ENCODE peak calls at places on chromosomes 3 and 15, in eight cellular contexts. One of them, this sample, is unnamed.

GRCh38 chr3:35184775-35185174 is 454.6 kb upstream of the ARPP21 start:
- DNase-seq in suprapubic skin: no peak
- DNase-seq in SHP77: no peak
- DNase-seq in NCI-H1105: no peak
- DNase-seq in psoas muscle: no peak
- DNase-seq in AG09309: no peak
- DNase-seq in Right ventricle myocardium superior: no peak
- DNase-seq in D341Med: no peak
- DNase-seq in this sample: no peak

GRCh38 chr15:27851811-27852210 is 247.3 kb downstream of the OCA2 start:
- DNase-seq in D341Med: no peak
- DNase-seq in SHP77: no peak
- DNase-seq in psoas muscle: no peak
- DNase-seq in NCI-H1105: no peak
- DNase-seq in Right ventricle myocardium superior: no peak
- DNase-seq in suprapubic skin: peak; percentile 69
- DNase-seq in AG09309: no peak
- DNase-seq in this sample: no peak

GRCh38 chr3:85576801-85577200 is 618.0 kb downstream of the CADM2 start:
- DNase-seq in suprapubic skin: no peak
- DNase-seq in D341Med: no peak
- DNase-seq in Right ventricle myocardium superior: no peak
- DNase-seq in AG09309: no peak
- DNase-seq in NCI-H1105: no peak
- DNase-seq in psoas muscle: no peak
- DNase-seq in SHP77: no peak
- DNase-seq in this sample: no peak

GRCh38 chr3:49607105-49607591 is 52.9 kb downstream of the BSN start:
- DNase-seq in suprapubic skin: no peak
- DNase-seq in AG09309: no peak
- DNase-seq in NCI-H1105: no peak
- DNase-seq in SHP77: no peak
- DNase-seq in psoas muscle: no peak
- DNase-seq in D341Med: peak; percentile 17
- DNase-seq in Right ventricle myocardium superior: no peak
- DNase-seq in this sample: no peak

GRCh38 chr3:32146669-32147315 is 40.4 kb downstream of the GPD1L start:
- DNase-seq in Right ventricle myocardium superior: no peak
- DNase-seq in NCI-H1105: no peak
- DNase-seq in AG09309: no peak
- DNase-seq in D341Med: no peak
- DNase-seq in SHP77: no peak
- DNase-seq in suprapubic skin: no peak
- DNase-seq in psoas muscle: no peak
- DNase-seq in this sample: no peak

GRCh38 chr15:68017221-68017620 is 36.9 kb upstream of the PIAS1 start:
- DNase-seq in suprapubic skin: no peak
- DNase-seq in SHP77: no peak
- DNase-seq in AG09309: no peak
- DNase-seq in D341Med: no peak
- DNase-seq in psoas muscle: no peak
- DNase-seq in Right ventricle myocardium superior: no peak
- DNase-seq in NCI-H1105: no peak
- DNase-seq in this sample: no peak

GRCh38 chr3:59320080-59320479 is 270.3 kb upstream of the CFAP20DC start:
- DNase-seq in Right ventricle myocardium superior: no peak
- DNase-seq in SHP77: peak; percentile 26
- DNase-seq in AG09309: no peak
- DNase-seq in suprapubic skin: no peak
- DNase-seq in D341Med: no peak
- DNase-seq in NCI-H1105: no peak
- DNase-seq in psoas muscle: no peak
- DNase-seq in this sample: no peak

GRCh38 chr3:46479696-46480095 is 15.0 kb upstream of the LTF start:
- DNase-seq in D341Med: no peak
- DNase-seq in NCI-H1105: no peak
- DNase-seq in Right ventricle myocardium superior: no peak
- DNase-seq in AG09309: no peak
- DNase-seq in suprapubic skin: peak; percentile 4
- DNase-seq in SHP77: no peak
- DNase-seq in psoas muscle: no peak
- DNase-seq in this sample: no peak

GRCh38 chr3:129481783-129482332 is 41.8 kb downstream of the IFT122 start:
- DNase-seq in AG09309: no peak
- DNase-seq in SHP77: no peak
- DNase-seq in Right ventricle myocardium superior: peak; percentile 77
- DNase-seq in psoas muscle: peak; percentile 76
- DNase-seq in NCI-H1105: no peak
- DNase-seq in suprapubic skin: peak; percentile 86
- DNase-seq in D341Med: no peak
- DNase-seq in this sample: peak; percentile 13

GRCh38 chr15:29424118-29424517 is 154.5 kb upstream of the NSMCE3 start:
- DNase-seq in SHP77: no peak
- DNase-seq in Right ventricle myocardium superior: no peak
- DNase-seq in AG09309: no peak
- DNase-seq in D341Med: no peak
- DNase-seq in psoas muscle: no peak
- DNase-seq in suprapubic skin: no peak
- DNase-seq in NCI-H1105: no peak
- DNase-seq in this sample: no peak

GRCh38 chr3:39166932-39167532 is 13.6 kb upstream of the CSRNP1 start:
- DNase-seq in AG09309: peak; percentile 97
- DNase-seq in psoas muscle: no peak
- DNase-seq in D341Med: no peak
- DNase-seq in suprapubic skin: peak; percentile 80
- DNase-seq in SHP77: no peak
- DNase-seq in NCI-H1105: no peak
- DNase-seq in Right ventricle myocardium superior: no peak
- DNase-seq in this sample: no peak

GRCh38 chr3:7447197-7447769 is 586.4 kb downstream of the GRM7 start:
- DNase-seq in suprapubic skin: no peak
- DNase-seq in D341Med: no peak
- DNase-seq in psoas muscle: no peak
- DNase-seq in Right ventricle myocardium superior: no peak
- DNase-seq in SHP77: no peak
- DNase-seq in AG09309: no peak
- DNase-seq in NCI-H1105: no peak
- DNase-seq in this sample: no peak

GRCh38 chr3:10772230-10773161 is 43.5 kb upstream of the SLC6A11 start:
- DNase-seq in suprapubic skin: no peak
- DNase-seq in psoas muscle: no peak
- DNase-seq in NCI-H1105: no peak
- DNase-seq in Right ventricle myocardium superior: no peak
- DNase-seq in AG09309: no peak
- DNase-seq in SHP77: peak; percentile 17
- DNase-seq in D341Med: peak; percentile 62
- DNase-seq in this sample: no peak

GRCh38 chr3:184050217-184050847 is 2.5 kb upstream of the HTR3C start:
- DNase-seq in suprapubic skin: no peak
- DNase-seq in SHP77: no peak
- DNase-seq in NCI-H1105: peak; percentile 13
- DNase-seq in psoas muscle: no peak
- DNase-seq in Right ventricle myocardium superior: no peak
- DNase-seq in AG09309: no peak
- DNase-seq in D341Med: no peak
- DNase-seq in this sample: no peak

GRCh38 chr15:23422946-23423708 is 23.9 kb downstream of the GOLGA6L2 start:
- DNase-seq in D341Med: no peak
- DNase-seq in suprapubic skin: peak; percentile 50
- DNase-seq in AG09309: no peak
- DNase-seq in SHP77: no peak
- DNase-seq in Right ventricle myocardium superior: no peak
- DNase-seq in NCI-H1105: no peak
- DNase-seq in psoas muscle: peak; percentile 6
- DNase-seq in this sample: no peak

GRCh38 chr3:156553705-156554356 is 1.1 kb downstream of the SSR3 start:
- DNase-seq in SHP77: no peak
- DNase-seq in AG09309: peak; percentile 34
- DNase-seq in D341Med: no peak
- DNase-seq in psoas muscle: no peak
- DNase-seq in suprapubic skin: no peak
- DNase-seq in NCI-H1105: peak; percentile 13
- DNase-seq in Right ventricle myocardium superior: no peak
- DNase-seq in this sample: no peak

GRCh38 chr15:72964135-72964534 is 88.1 kb upstream of the NEO1 start:
- DNase-seq in suprapubic skin: no peak
- DNase-seq in NCI-H1105: no peak
- DNase-seq in psoas muscle: no peak
- DNase-seq in D341Med: no peak
- DNase-seq in SHP77: no peak
- DNase-seq in AG09309: no peak
- DNase-seq in Right ventricle myocardium superior: no peak
- DNase-seq in this sample: no peak

GRCh38 chr15:70726753-70727152 is 36.6 kb downstream of the UACA start:
- DNase-seq in Right ventricle myocardium superior: no peak
- DNase-seq in suprapubic skin: no peak
- DNase-seq in NCI-H1105: no peak
- DNase-seq in SHP77: no peak
- DNase-seq in psoas muscle: no peak
- DNase-seq in D341Med: no peak
- DNase-seq in AG09309: no peak
- DNase-seq in this sample: no peak

GRCh38 chr15:85639752-85640381 is 154.9 kb downstream of the KLHL25 start:
- DNase-seq in SHP77: no peak
- DNase-seq in suprapubic skin: no peak
- DNase-seq in Right ventricle myocardium superior: no peak
- DNase-seq in AG09309: no peak
- DNase-seq in psoas muscle: no peak
- DNase-seq in NCI-H1105: no peak
- DNase-seq in D341Med: no peak
- DNase-seq in this sample: no peak

GRCh38 chr3:150177673-150178378 is 207.1 kb upstream of the PFN2 start:
- DNase-seq in NCI-H1105: no peak
- DNase-seq in AG09309: no peak
- DNase-seq in Right ventricle myocardium superior: no peak
- DNase-seq in SHP77: no peak
- DNase-seq in D341Med: no peak
- DNase-seq in psoas muscle: no peak
- DNase-seq in suprapubic skin: no peak
- DNase-seq in this sample: no peak

GRCh38 chr3:43758826-43759225 is 68.1 kb downstream of the ABHD5 start:
- DNase-seq in D341Med: no peak
- DNase-seq in SHP77: no peak
- DNase-seq in NCI-H1105: no peak
- DNase-seq in AG09309: no peak
- DNase-seq in psoas muscle: no peak
- DNase-seq in Right ventricle myocardium superior: no peak
- DNase-seq in suprapubic skin: no peak
- DNase-seq in this sample: no peak

GRCh38 chr15:74226761-74227540 is 9.2 kb upstream of the CCDC33 start:
- DNase-seq in NCI-H1105: no peak
- DNase-seq in Right ventricle myocardium superior: no peak
- DNase-seq in AG09309: no peak
- DNase-seq in D341Med: no peak
- DNase-seq in psoas muscle: no peak
- DNase-seq in SHP77: no peak
- DNase-seq in suprapubic skin: no peak
- DNase-seq in this sample: no peak

GRCh38 chr15:36784717-36785116 is 205.3 kb downstream of the CDIN1 start:
- DNase-seq in NCI-H1105: no peak
- DNase-seq in AG09309: no peak
- DNase-seq in SHP77: no peak
- DNase-seq in psoas muscle: no peak
- DNase-seq in Right ventricle myocardium superior: no peak
- DNase-seq in suprapubic skin: no peak
- DNase-seq in D341Med: no peak
- DNase-seq in this sample: no peak

GRCh38 chr3:107942244-107942643 is 148.6 kb downstream of the CD47 start:
- DNase-seq in SHP77: no peak
- DNase-seq in Right ventricle myocardium superior: no peak
- DNase-seq in NCI-H1105: no peak
- DNase-seq in suprapubic skin: no peak
- DNase-seq in psoas muscle: no peak
- DNase-seq in AG09309: no peak
- DNase-seq in D341Med: no peak
- DNase-seq in this sample: no peak

GRCh38 chr3:51710631-51711351 is 3.9 kb downstream of the GRM2 start:
- DNase-seq in AG09309: no peak
- DNase-seq in D341Med: peak; percentile 86
- DNase-seq in SHP77: peak; percentile 5
- DNase-seq in psoas muscle: peak; percentile 15
- DNase-seq in NCI-H1105: no peak
- DNase-seq in suprapubic skin: peak; percentile 62
- DNase-seq in Right ventricle myocardium superior: peak; percentile 17
- DNase-seq in this sample: no peak

This sample was measured in effector memory CD8-positive, alpha-beta T cell.